ENCODE peak calls at places on chromosomes 4 and X, in seven cellular contexts. P is ELR; R is activated CD4-positive, alpha-beta T cell treated with anti-CD3 and anti-CD28 coated beads, Interleukin-2, amount 50 U/mL, for 1 hour; Q is endothelial cell of umbilical vein; F is LHCN-M2; D is NCI-H1417; E is cerebellum. Y is an unnamed sample.

GRCh38 chr4:13844740-13845139 is 217.2 kb upstream of the BOD1L1 start:
- DNase-seq in P (no peak), R (no peak), Q (no peak), F (no peak), D (no peak), E (no peak), Y (no peak)

GRCh38 chr4:140141196-140141845 is 12.7 kb downstream of the MAML3 start:
- DNase-seq in P (no peak), R (no peak), Q (no peak), F (no peak), D (no peak), E (no peak), Y (no peak)

GRCh38 chr4:67531349-67531748 is 14.0 kb downstream of the CENPC start:
- DNase-seq in P (no peak), R (no peak), Q (no peak), F (peak; percentile 7), D (no peak), E (no peak), Y (no peak)

GRCh38 chr4:38071801-38072567 is 111.8 kb downstream of the PTTG2 start:
- DNase-seq in P (no peak), R (no peak), Q (no peak), F (no peak), D (no peak), E (no peak), Y (no peak)

GRCh38 chr4:81314196-81314896 is 99.3 kb upstream of the PRKG2 start:
- DNase-seq in P (no peak), R (no peak), Q (no peak), F (peak; percentile 96), D (peak; percentile 92), E (no peak), Y (no peak)

GRCh38 chr4:94995684-94996394 is 238.1 kb downstream of the BMPR1B start:
- DNase-seq in P (no peak), R (no peak), Q (peak; percentile 67), F (peak; percentile 62), D (no peak), E (no peak), Y (no peak)

GRCh38 chrX:4182010-4182806 is 468.8 kb upstream of the PRKX start:
- DNase-seq in P (no peak), R (no peak), Q (no peak), F (no peak), D (no peak), E (no peak), Y (no peak)

GRCh38 chr4:13656569-13656988 is 29.1 kb upstream of the BOD1L1 start:
- DNase-seq in P (peak; percentile 73), R (peak; percentile 58), Q (peak; percentile 65), F (peak; percentile 74), D (peak; percentile 56), E (peak; percentile 53), Y (peak; percentile 74)

GRCh38 chr4:19623866-19624265 is 627.8 kb upstream of the SLIT2 start:
- DNase-seq in P (peak; percentile 14), R (no peak), Q (peak; percentile 3), F (no peak), D (no peak), E (no peak), Y (no peak)

GRCh38 chr4:156968479-156968984 is 3.1 kb downstream of the PDGFC start:
- DNase-seq in P (peak; percentile 81), R (no peak), Q (peak; percentile 81), F (peak; percentile 90), D (peak; percentile 34), E (peak; percentile 11), Y (no peak)

GRCh38 chrX:39705299-39705698 is 392.5 kb downstream of the BCOR start:
- DNase-seq in P (peak; percentile 69), R (no peak), Q (peak; percentile 88), F (peak; percentile 76), D (no peak), E (peak; percentile 30), Y (no peak)

GRCh38 chrX:102728646-102729045 is 8.1 kb downstream of the GPRASP3 start:
- DNase-seq in P (no peak), R (no peak), Q (no peak), F (no peak), D (no peak), E (no peak), Y (no peak)

GRCh38 chr4:123676550-123677229 is 280.1 kb downstream of the SPRY1 start:
- DNase-seq in P (no peak), R (no peak), Q (no peak), F (no peak), D (peak; percentile 82), E (no peak), Y (no peak)

GRCh38 chr4:3687538-3687937 is 78.6 kb upstream of the ADRA2C start:
- DNase-seq in P (no peak), R (no peak), Q (no peak), F (no peak), D (no peak), E (no peak), Y (no peak)

GRCh38 chrX:110924871-110925270 is 129.3 kb upstream of the CHRDL1 start:
- DNase-seq in P (no peak), R (no peak), Q (no peak), F (no peak), D (no peak), E (no peak), Y (no peak)

Y was measured in activated naive CD4-positive, alpha-beta T cell treated with anti-CD3 and anti-CD28 coated beads, Interleukin-2, amount 50 U/mL, for 16 hours.